ENCODE peak calls at places on chromosome 10, in eight cellular contexts. V, F, Q, I, X, S, W and Y are unnamed samples.

GRCh38 chr10:44400553-44400952 is 15.7 kb upstream of the CXCL12 start:
- DNase-seq in V (no peak), S (no peak), Q (no peak), X (no peak), W (no peak), F (no peak), I (no peak), Y (no peak)

GRCh38 chr10:121597504-121598241 is 571 bp downstream of the FGFR2 start:
- DNase-seq in Q (peak), F (no peak), X (peak), I (no peak), W (no peak), V (no peak), S (peak), Y (no peak)

GRCh38 chr10:131119626-131120355 is 191.7 kb downstream of the TCERG1L start:
- DNase-seq in Q (peak), X (no peak), F (no peak), W (no peak), S (no peak), I (no peak), V (no peak), Y (no peak)

GRCh38 chr10:93079663-93080349 is 6.1 kb downstream of the CYP26A1 start:
- DNase-seq in I (peak), V (no peak), W (no peak), Q (no peak), S (no peak), F (no peak), X (no peak), Y (peak)

GRCh38 chr10:84264611-84265141 is 19.8 kb downstream of the RGR start:
- DNase-seq in X (peak), Q (peak), S (peak), I (peak), W (peak), V (peak), F (peak), Y (no peak)

GRCh38 chr10:96697026-96697425 is 23.3 kb downstream of the PIK3AP1 start:
- DNase-seq in F (no peak), I (no peak), V (no peak), S (no peak), Q (no peak), X (no peak), W (no peak), Y (no peak)

GRCh38 chr10:3873728-3874461 is 88.9 kb upstream of the KLF6 start:
- DNase-seq in V (peak), I (no peak), S (no peak), F (peak), W (peak), Q (no peak), X (no peak), Y (no peak)

GRCh38 chr10:129033790-129034272 is 433.2 kb upstream of the MGMT start:
- DNase-seq in X (no peak), F (no peak), W (no peak), S (no peak), V (no peak), Q (no peak), I (no peak), Y (no peak)

GRCh38 chr10:110661292-110661691 is 17.2 kb downstream of the RBM20 start:
- DNase-seq in V (no peak), I (no peak), W (no peak), S (no peak), Q (no peak), F (no peak), X (no peak), Y (no peak)

GRCh38 chr10:127911218-127911866 is 4.4 kb downstream of the PTPRE start:
- DNase-seq in W (no peak), I (no peak), F (no peak), S (no peak), X (no peak), Q (no peak), V (no peak), Y (peak)

GRCh38 chr10:70430489-70431445 is 10.7 kb downstream of the NODAL start:
- DNase-seq in F (peak), X (peak), V (no peak), Q (no peak), I (peak), S (no peak), W (no peak), Y (peak)

GRCh38 chr10:48541144-48541795 is 63.6 kb downstream of the ARHGAP22 start:
- DNase-seq in X (no peak), F (no peak), Q (no peak), S (no peak), V (no peak), I (no peak), W (no peak), Y (peak)

GRCh38 chr10:34526758-34527730 is 288.1 kb downstream of the PARD3 start:
- DNase-seq in W (no peak), S (peak), V (peak), F (peak), X (peak), I (peak), Q (no peak), Y (no peak)

GRCh38 chr10:944034-944831 is 12.7 kb upstream of the LARP4B start:
- DNase-seq in I (peak), S (peak), V (no peak), X (peak), F (no peak), W (peak), Q (no peak), Y (no peak)

GRCh38 chr10:7767209-7767608 is 20.6 kb downstream of the KIN start:
- DNase-seq in W (no peak), S (peak), I (no peak), X (peak), V (peak), Q (no peak), F (no peak), Y (no peak)

GRCh38 chr10:34814228-34815173 is 595 bp downstream of the PARD3 start:
- DNase-seq in W (peak), S (peak), V (no peak), I (peak), Q (peak), F (peak), X (peak), Y (peak)

GRCh38 chr10:17713133-17713532 is 38.9 kb upstream of the TMEM236 start:
- DNase-seq in V (no peak), W (no peak), F (no peak), I (no peak), S (no peak), X (no peak), Q (peak), Y (no peak)

GRCh38 chr10:43861966-43862751 is 213.5 kb upstream of the ZNF32 start:
- DNase-seq in Q (no peak), W (no peak), I (peak), S (no peak), F (peak), X (no peak), V (peak), Y (no peak)

GRCh38 chr10:12640026-12640425 is 290.7 kb downstream of the CAMK1D start:
- DNase-seq in X (no peak), F (no peak), V (no peak), Q (no peak), W (no peak), S (no peak), I (no peak), Y (no peak)

GRCh38 chr10:17782921-17783665 is 26.1 kb upstream of the MRC1 start:
- DNase-seq in S (peak), F (peak), I (no peak), X (peak), W (no peak), V (peak), Q (no peak), Y (no peak)

GRCh38 chr10:31358688-31359330 is 39.8 kb downstream of the ZEB1 start:
- DNase-seq in S (no peak), Q (no peak), I (no peak), V (peak), W (no peak), X (no peak), F (no peak), Y (no peak)

GRCh38 chr10:31926154-31926553 is 2.5 kb downstream of the ARHGAP12 start:
- DNase-seq in X (no peak), Q (no peak), W (no peak), I (no peak), S (no peak), F (no peak), V (no peak), Y (no peak)

GRCh38 chr10:87634311-87634710 is 25.4 kb upstream of the PAPSS2 start:
- DNase-seq in X (no peak), V (no peak), W (no peak), Q (no peak), I (no peak), S (no peak), F (no peak), Y (no peak)

DNA sequence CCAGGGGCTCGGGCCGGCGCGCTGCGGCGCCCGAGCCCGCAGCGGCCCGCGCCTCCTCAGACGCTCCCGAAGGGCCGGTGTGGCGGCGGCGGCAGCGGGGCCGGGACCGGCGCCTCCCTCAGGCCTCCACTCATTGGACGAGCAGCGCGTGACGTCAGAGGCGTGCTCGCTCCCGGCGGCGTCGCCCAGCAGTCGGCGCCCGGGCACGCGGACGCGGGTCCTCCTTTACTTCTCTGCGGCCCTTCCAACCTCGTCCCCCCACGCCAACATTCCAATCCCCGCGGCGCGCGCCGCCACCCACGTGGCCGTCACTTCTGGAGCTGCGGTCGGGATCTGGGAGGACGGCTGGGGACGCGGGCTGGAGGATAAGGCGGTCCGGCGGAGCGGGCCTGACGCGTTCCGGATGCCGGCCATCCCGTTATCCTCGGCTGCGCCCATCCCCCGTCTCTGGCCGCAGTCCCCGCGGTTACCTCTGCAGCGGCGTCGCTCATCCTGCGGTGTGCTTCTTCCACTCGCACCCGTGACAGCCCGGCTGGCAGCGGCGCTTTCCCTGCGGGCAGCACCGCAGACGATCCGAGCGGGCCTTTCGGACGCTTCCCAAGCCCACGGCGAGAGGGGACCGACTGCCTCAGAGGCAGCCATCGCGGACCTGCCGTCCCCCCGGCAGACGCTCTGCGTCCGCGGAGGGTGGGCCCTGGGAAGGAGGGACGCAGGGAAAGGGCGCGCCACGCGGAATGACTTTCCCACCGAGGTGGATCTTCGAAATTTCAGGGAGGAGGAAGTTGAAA is at the start of gene PDZD8:
- DNase-seq in Q (peak), I (peak), X (peak), F (peak), V (peak), S (peak), W (peak), Y (peak)
- TF ChIP-seq CTCF in Q (no peak), I (no peak), X (no peak), F (no peak), V (no peak), S (no peak), W (no peak), Y (no peak)

DNA sequence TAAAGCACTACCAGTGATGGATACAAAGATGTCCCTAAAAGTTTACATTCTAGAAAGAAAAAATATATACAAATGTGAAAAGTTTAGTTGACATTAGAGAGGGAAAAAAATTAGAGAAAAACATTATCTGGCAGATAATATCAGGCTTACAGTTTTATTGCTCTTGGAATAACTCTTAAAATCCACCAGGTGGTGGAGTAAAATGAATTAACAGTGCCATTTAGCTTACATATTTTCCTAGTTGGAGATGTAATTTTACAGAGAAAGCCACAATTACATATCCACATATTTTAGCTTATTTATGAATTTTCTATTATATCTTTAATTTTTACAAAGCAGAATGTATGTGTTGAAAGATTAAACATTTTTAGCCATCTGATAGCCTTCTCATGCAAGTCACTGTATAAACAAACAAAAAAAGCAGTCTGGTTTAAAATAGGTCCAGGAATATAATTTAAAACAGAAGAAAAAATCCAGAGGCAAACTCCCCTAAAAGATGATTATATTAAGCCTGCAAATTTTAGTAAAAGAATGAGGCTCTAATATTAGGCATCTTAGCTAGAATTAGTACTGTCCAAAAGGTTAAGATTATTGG is 6.5 kb downstream of the CABCOCO1 start:
- DNase-seq in W (no peak), V (no peak), S (no peak), Q (no peak), I (no peak), F (no peak), X (no peak), Y (no peak)
- TF ChIP-seq CTCF in W (no peak), V (no peak), S (no peak), Q (no peak), I (no peak), F (no peak), X (no peak), Y (peak)

GRCh38 chr10:73096452-73097304 is at the start of gene P4HA1:
- DNase-seq in I (peak), Q (peak), F (peak), X (peak), S (peak), W (peak), V (peak), Y (peak)
- TF ChIP-seq CTCF in I (peak), Q (peak), F (peak), X (peak), S (peak), W (peak), V (peak), Y (peak)

GRCh38 chr10:52172581-52172980 is 141.5 kb upstream of the DKK1 start:
- DNase-seq in V (no peak), W (no peak), I (no peak), S (no peak), X (peak), Q (no peak), F (peak), Y (no peak)
- TF ChIP-seq CTCF in V (no peak), W (no peak), I (no peak), S (no peak), X (peak), Q (no peak), F (no peak), Y (peak)

GRCh38 chr10:100009793-100010676 is at the start of gene DNMBP:
- DNase-seq in I (peak), F (peak), W (peak), S (peak), V (peak), Q (peak), X (peak), Y (peak)
- TF ChIP-seq CTCF in I (peak), F (peak), W (peak), S (peak), V (peak), Q (peak), X (no peak), Y (peak)

GRCh38 chr10:49579621-49580020 is 30.5 kb upstream of the SLC18A3 start:
- DNase-seq in I (no peak), W (no peak), Q (no peak), V (peak), F (no peak), X (no peak), S (no peak), Y (no peak)
- TF ChIP-seq CTCF in I (no peak), W (no peak), Q (no peak), V (no peak), F (no peak), X (no peak), S (no peak), Y (no peak)

GRCh38 chr10:78604721-78605120 is 464.0 kb upstream of the ZMIZ1 start:
- DNase-seq in S (no peak), X (no peak), F (no peak), W (no peak), V (no peak), I (no peak), Q (no peak), Y (no peak)

GRCh38 chr10:78604286-78604685 is 464.5 kb upstream of the ZMIZ1 start:
- DNase-seq in V (no peak), S (no peak), W (no peak), I (no peak), X (no peak), F (no peak), Q (no peak), Y (no peak)

GRCh38 chr10:78602201-78602917 is 466.4 kb upstream of the ZMIZ1 start:
- DNase-seq in I (no peak), V (peak), W (no peak), S (no peak), F (no peak), Q (no peak), X (peak), Y (no peak)

GRCh38 chr10:78600740-78601139 is 468.0 kb upstream of the ZMIZ1 start:
- DNase-seq in S (no peak), V (peak), Q (no peak), W (no peak), X (peak), F (no peak), I (no peak), Y (no peak)

DNA sequence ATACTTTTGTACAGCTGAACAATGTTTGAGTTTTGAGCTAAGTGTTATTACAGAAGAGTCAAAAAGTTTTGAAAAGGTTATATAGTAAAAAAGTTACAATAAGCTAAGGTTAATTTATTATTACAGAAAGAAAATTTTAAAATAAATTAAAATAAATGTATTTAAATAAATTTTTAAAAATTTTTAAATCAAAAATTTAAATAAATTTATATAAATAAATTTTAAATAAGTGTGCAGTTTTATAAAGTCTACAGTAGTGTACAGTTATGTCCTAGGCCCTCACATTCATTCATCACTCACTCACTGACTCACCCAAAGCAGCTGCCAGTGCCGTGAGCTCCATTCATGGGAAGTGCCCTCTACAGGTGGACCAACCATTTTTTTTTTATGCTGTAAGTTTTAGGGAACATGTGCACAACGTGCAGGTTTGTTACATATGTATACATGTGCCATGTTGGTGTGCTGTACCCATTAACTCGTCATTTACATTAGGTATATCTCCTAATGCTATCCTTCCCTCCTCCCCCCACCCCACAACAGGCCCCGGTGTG is 462.9 kb upstream of the ZMIZ1 start:
- DNase-seq in F (peak), W (no peak), V (no peak), X (peak), Q (no peak), S (peak), I (no peak), Y (no peak)
- TF ChIP-seq CTCF in F (peak), W (no peak), V (no peak), X (peak), Q (no peak), S (no peak), I (no peak), Y (no peak)

GRCh38 chr10:25933653-25934608 is at the start of gene MYO3A:
- DNase-seq in V (no peak), Q (peak), W (peak), F (no peak), X (no peak), S (no peak), I (no peak), Y (peak)
- TF ChIP-seq CTCF in V (no peak), Q (no peak), W (no peak), F (no peak), X (no peak), S (no peak), I (no peak), Y (peak)